ENCODE peak calls at places on chromosomes 3 and 15, in ten cellular contexts. One of them, this sample, is unnamed.

GRCh38 chr3:72810063-72810462 is 38.2 kb downstream of the SHQ1 start:
- DNase-seq in anterior cingulate cortex: no peak
- DNase-seq in neuronal stem cell: no peak
- DNase-seq in activated T-cell treated with anti-CD3 and anti-CD28 coated beads, Interleukin-2, amount 50 U/mL, for 24 hours: no peak
- DNase-seq in NCI-H2081: no peak
- DNase-seq in naive thymus-derived CD8-positive, alpha-beta T cell: no peak
- DNase-seq in H4: no peak
- DNase-seq in cardiac fibroblast: no peak
- DNase-seq in HFF-Myc: no peak
- DNase-seq in transverse colon: no peak
- DNase-seq in this sample: no peak

GRCh38 chr3:125357837-125358236 is 17.3 kb downstream of the ZNF148 start:
- DNase-seq in NCI-H2081: no peak
- DNase-seq in cardiac fibroblast: no peak
- DNase-seq in anterior cingulate cortex: no peak
- DNase-seq in activated T-cell treated with anti-CD3 and anti-CD28 coated beads, Interleukin-2, amount 50 U/mL, for 24 hours: no peak
- DNase-seq in transverse colon: no peak
- DNase-seq in H4: no peak
- DNase-seq in HFF-Myc: no peak
- DNase-seq in neuronal stem cell: no peak
- DNase-seq in naive thymus-derived CD8-positive, alpha-beta T cell: no peak
- DNase-seq in this sample: no peak

GRCh38 chr15:60799885-60800728 is 321.2 kb upstream of the ICE2 start:
- DNase-seq in HFF-Myc: no peak
- DNase-seq in cardiac fibroblast: no peak
- DNase-seq in neuronal stem cell: no peak
- DNase-seq in anterior cingulate cortex: no peak
- DNase-seq in H4: no peak
- DNase-seq in activated T-cell treated with anti-CD3 and anti-CD28 coated beads, Interleukin-2, amount 50 U/mL, for 24 hours: peak
- DNase-seq in transverse colon: no peak
- DNase-seq in NCI-H2081: no peak
- DNase-seq in naive thymus-derived CD8-positive, alpha-beta T cell: no peak
- DNase-seq in this sample: peak

GRCh38 chr15:38941399-38941953 is 376.9 kb upstream of the RASGRP1 start:
- DNase-seq in neuronal stem cell: no peak
- DNase-seq in HFF-Myc: no peak
- DNase-seq in NCI-H2081: peak
- DNase-seq in anterior cingulate cortex: no peak
- DNase-seq in cardiac fibroblast: no peak
- DNase-seq in naive thymus-derived CD8-positive, alpha-beta T cell: no peak
- DNase-seq in activated T-cell treated with anti-CD3 and anti-CD28 coated beads, Interleukin-2, amount 50 U/mL, for 24 hours: no peak
- DNase-seq in transverse colon: no peak
- DNase-seq in H4: peak
- DNase-seq in this sample: peak

GRCh38 chr3:113265281-113265680 is 53.9 kb downstream of the BOC start:
- DNase-seq in HFF-Myc: no peak
- DNase-seq in activated T-cell treated with anti-CD3 and anti-CD28 coated beads, Interleukin-2, amount 50 U/mL, for 24 hours: no peak
- DNase-seq in transverse colon: no peak
- DNase-seq in NCI-H2081: no peak
- DNase-seq in neuronal stem cell: no peak
- DNase-seq in naive thymus-derived CD8-positive, alpha-beta T cell: no peak
- DNase-seq in anterior cingulate cortex: peak
- DNase-seq in H4: no peak
- DNase-seq in cardiac fibroblast: no peak
- DNase-seq in this sample: no peak

GRCh38 chr15:59208850-59209249 is 2.2 kb downstream of the LDHAL6B start:
- DNase-seq in naive thymus-derived CD8-positive, alpha-beta T cell: no peak
- DNase-seq in NCI-H2081: no peak
- DNase-seq in cardiac fibroblast: no peak
- DNase-seq in neuronal stem cell: no peak
- DNase-seq in anterior cingulate cortex: no peak
- DNase-seq in H4: no peak
- DNase-seq in HFF-Myc: no peak
- DNase-seq in transverse colon: no peak
- DNase-seq in activated T-cell treated with anti-CD3 and anti-CD28 coated beads, Interleukin-2, amount 50 U/mL, for 24 hours: no peak
- DNase-seq in this sample: no peak

GRCh38 chr3:127999509-128000106 is 52.6 kb upstream of the SEC61A1 start:
- DNase-seq in NCI-H2081: no peak
- DNase-seq in H4: no peak
- DNase-seq in HFF-Myc: no peak
- DNase-seq in cardiac fibroblast: no peak
- DNase-seq in anterior cingulate cortex: peak
- DNase-seq in naive thymus-derived CD8-positive, alpha-beta T cell: no peak
- DNase-seq in neuronal stem cell: no peak
- DNase-seq in transverse colon: no peak
- DNase-seq in activated T-cell treated with anti-CD3 and anti-CD28 coated beads, Interleukin-2, amount 50 U/mL, for 24 hours: no peak
- DNase-seq in this sample: no peak

GRCh38 chr3:108488631-108489030 is 21.8 kb downstream of the MYH15 start:
- DNase-seq in anterior cingulate cortex: no peak
- DNase-seq in NCI-H2081: no peak
- DNase-seq in HFF-Myc: no peak
- DNase-seq in transverse colon: no peak
- DNase-seq in naive thymus-derived CD8-positive, alpha-beta T cell: no peak
- DNase-seq in activated T-cell treated with anti-CD3 and anti-CD28 coated beads, Interleukin-2, amount 50 U/mL, for 24 hours: no peak
- DNase-seq in H4: no peak
- DNase-seq in cardiac fibroblast: peak
- DNase-seq in neuronal stem cell: no peak
- DNase-seq in this sample: peak

GRCh38 chr3:194956697-194957396 is 271.2 kb downstream of the FAM43A start:
- DNase-seq in anterior cingulate cortex: no peak
- DNase-seq in activated T-cell treated with anti-CD3 and anti-CD28 coated beads, Interleukin-2, amount 50 U/mL, for 24 hours: no peak
- DNase-seq in naive thymus-derived CD8-positive, alpha-beta T cell: no peak
- DNase-seq in NCI-H2081: no peak
- DNase-seq in H4: no peak
- DNase-seq in HFF-Myc: no peak
- DNase-seq in cardiac fibroblast: no peak
- DNase-seq in neuronal stem cell: no peak
- DNase-seq in transverse colon: no peak
- DNase-seq in this sample: no peak

GRCh38 chr3:118089563-118089962 is 945.1 kb downstream of the IGSF11 start:
- DNase-seq in HFF-Myc: no peak
- DNase-seq in transverse colon: no peak
- DNase-seq in cardiac fibroblast: no peak
- DNase-seq in activated T-cell treated with anti-CD3 and anti-CD28 coated beads, Interleukin-2, amount 50 U/mL, for 24 hours: no peak
- DNase-seq in NCI-H2081: no peak
- DNase-seq in H4: no peak
- DNase-seq in anterior cingulate cortex: no peak
- DNase-seq in naive thymus-derived CD8-positive, alpha-beta T cell: no peak
- DNase-seq in neuronal stem cell: no peak
- DNase-seq in this sample: peak

GRCh38 chr3:115823083-115823482 is 199.8 kb downstream of the GAP43 start:
- DNase-seq in anterior cingulate cortex: no peak
- DNase-seq in H4: no peak
- DNase-seq in cardiac fibroblast: no peak
- DNase-seq in neuronal stem cell: no peak
- DNase-seq in NCI-H2081: no peak
- DNase-seq in activated T-cell treated with anti-CD3 and anti-CD28 coated beads, Interleukin-2, amount 50 U/mL, for 24 hours: no peak
- DNase-seq in naive thymus-derived CD8-positive, alpha-beta T cell: no peak
- DNase-seq in HFF-Myc: no peak
- DNase-seq in transverse colon: no peak
- DNase-seq in this sample: no peak

GRCh38 chr15:77032647-77033416 is 37.9 kb downstream of the PSTPIP1 start:
- DNase-seq in transverse colon: peak
- DNase-seq in NCI-H2081: no peak
- DNase-seq in H4: no peak
- DNase-seq in HFF-Myc: no peak
- DNase-seq in anterior cingulate cortex: no peak
- DNase-seq in neuronal stem cell: no peak
- DNase-seq in cardiac fibroblast: no peak
- DNase-seq in activated T-cell treated with anti-CD3 and anti-CD28 coated beads, Interleukin-2, amount 50 U/mL, for 24 hours: no peak
- DNase-seq in naive thymus-derived CD8-positive, alpha-beta T cell: no peak
- DNase-seq in this sample: no peak

GRCh38 chr3:139774570-139775302 is 97.0 kb upstream of the NMNAT3 start:
- DNase-seq in H4: peak
- DNase-seq in naive thymus-derived CD8-positive, alpha-beta T cell: no peak
- DNase-seq in transverse colon: no peak
- DNase-seq in NCI-H2081: peak
- DNase-seq in activated T-cell treated with anti-CD3 and anti-CD28 coated beads, Interleukin-2, amount 50 U/mL, for 24 hours: no peak
- DNase-seq in HFF-Myc: no peak
- DNase-seq in neuronal stem cell: peak
- DNase-seq in anterior cingulate cortex: peak
- DNase-seq in cardiac fibroblast: peak
- DNase-seq in this sample: no peak

GRCh38 chr15:29668120-29668602 is 154.1 kb downstream of the TJP1 start:
- DNase-seq in neuronal stem cell: peak
- DNase-seq in H4: peak
- DNase-seq in anterior cingulate cortex: peak
- DNase-seq in NCI-H2081: peak
- DNase-seq in activated T-cell treated with anti-CD3 and anti-CD28 coated beads, Interleukin-2, amount 50 U/mL, for 24 hours: no peak
- DNase-seq in cardiac fibroblast: peak
- DNase-seq in HFF-Myc: peak
- DNase-seq in transverse colon: peak
- DNase-seq in naive thymus-derived CD8-positive, alpha-beta T cell: no peak
- DNase-seq in this sample: peak

GRCh38 chr3:30620402-30621360 is 14.3 kb downstream of the TGFBR2 start:
- DNase-seq in anterior cingulate cortex: no peak
- DNase-seq in transverse colon: no peak
- DNase-seq in HFF-Myc: no peak
- DNase-seq in H4: no peak
- DNase-seq in cardiac fibroblast: no peak
- DNase-seq in NCI-H2081: no peak
- DNase-seq in activated T-cell treated with anti-CD3 and anti-CD28 coated beads, Interleukin-2, amount 50 U/mL, for 24 hours: peak
- DNase-seq in naive thymus-derived CD8-positive, alpha-beta T cell: no peak
- DNase-seq in neuronal stem cell: no peak
- DNase-seq in this sample: no peak

GRCh38 chr3:187130346-187131066 is 8.8 kb downstream of the RPL39L start:
- DNase-seq in anterior cingulate cortex: no peak
- DNase-seq in NCI-H2081: no peak
- DNase-seq in transverse colon: no peak
- DNase-seq in cardiac fibroblast: peak
- DNase-seq in naive thymus-derived CD8-positive, alpha-beta T cell: peak
- DNase-seq in neuronal stem cell: no peak
- DNase-seq in HFF-Myc: peak
- DNase-seq in activated T-cell treated with anti-CD3 and anti-CD28 coated beads, Interleukin-2, amount 50 U/mL, for 24 hours: peak
- DNase-seq in H4: peak
- DNase-seq in this sample: peak

GRCh38 chr15:81785679-81786078 is 260.1 kb downstream of the MEX3B start:
- DNase-seq in anterior cingulate cortex: no peak
- DNase-seq in transverse colon: no peak
- DNase-seq in naive thymus-derived CD8-positive, alpha-beta T cell: no peak
- DNase-seq in activated T-cell treated with anti-CD3 and anti-CD28 coated beads, Interleukin-2, amount 50 U/mL, for 24 hours: no peak
- DNase-seq in NCI-H2081: no peak
- DNase-seq in HFF-Myc: no peak
- DNase-seq in H4: no peak
- DNase-seq in neuronal stem cell: no peak
- DNase-seq in cardiac fibroblast: no peak
- DNase-seq in this sample: no peak

GRCh38 chr3:25686766-25687165 is 22.1 kb upstream of the TOP2B start:
- DNase-seq in HFF-Myc: no peak
- DNase-seq in cardiac fibroblast: no peak
- DNase-seq in transverse colon: no peak
- DNase-seq in H4: no peak
- DNase-seq in naive thymus-derived CD8-positive, alpha-beta T cell: no peak
- DNase-seq in NCI-H2081: no peak
- DNase-seq in anterior cingulate cortex: no peak
- DNase-seq in activated T-cell treated with anti-CD3 and anti-CD28 coated beads, Interleukin-2, amount 50 U/mL, for 24 hours: no peak
- DNase-seq in neuronal stem cell: no peak
- DNase-seq in this sample: no peak

GRCh38 chr15:70376929-70377691 is 279.4 kb upstream of the TLE3 start:
- DNase-seq in transverse colon: peak
- DNase-seq in activated T-cell treated with anti-CD3 and anti-CD28 coated beads, Interleukin-2, amount 50 U/mL, for 24 hours: peak
- DNase-seq in neuronal stem cell: no peak
- DNase-seq in anterior cingulate cortex: peak
- DNase-seq in H4: no peak
- DNase-seq in cardiac fibroblast: peak
- DNase-seq in HFF-Myc: no peak
- DNase-seq in naive thymus-derived CD8-positive, alpha-beta T cell: no peak
- DNase-seq in NCI-H2081: no peak
- DNase-seq in this sample: peak

GRCh38 chr15:38254065-38254883 is 1.6 kb downstream of the SPRED1 start:
- DNase-seq in HFF-Myc: no peak
- DNase-seq in cardiac fibroblast: peak
- DNase-seq in anterior cingulate cortex: peak
- DNase-seq in H4: peak
- DNase-seq in naive thymus-derived CD8-positive, alpha-beta T cell: no peak
- DNase-seq in NCI-H2081: peak
- DNase-seq in activated T-cell treated with anti-CD3 and anti-CD28 coated beads, Interleukin-2, amount 50 U/mL, for 24 hours: no peak
- DNase-seq in transverse colon: peak
- DNase-seq in neuronal stem cell: no peak
- DNase-seq in this sample: peak

GRCh38 chr3:160400048-160400630 is 689 bp downstream of the SMC4 start:
- DNase-seq in H4: peak
- DNase-seq in transverse colon: peak
- DNase-seq in NCI-H2081: peak
- DNase-seq in naive thymus-derived CD8-positive, alpha-beta T cell: no peak
- DNase-seq in cardiac fibroblast: peak
- DNase-seq in activated T-cell treated with anti-CD3 and anti-CD28 coated beads, Interleukin-2, amount 50 U/mL, for 24 hours: no peak
- DNase-seq in anterior cingulate cortex: peak
- DNase-seq in HFF-Myc: no peak
- DNase-seq in neuronal stem cell: no peak
- DNase-seq in this sample: peak

GRCh38 chr15:100601158-100601557 is 826 bp downstream of the LINS1 start:
- DNase-seq in HFF-Myc: no peak
- DNase-seq in H4: no peak
- DNase-seq in activated T-cell treated with anti-CD3 and anti-CD28 coated beads, Interleukin-2, amount 50 U/mL, for 24 hours: peak
- DNase-seq in anterior cingulate cortex: no peak
- DNase-seq in transverse colon: no peak
- DNase-seq in naive thymus-derived CD8-positive, alpha-beta T cell: peak
- DNase-seq in NCI-H2081: peak
- DNase-seq in neuronal stem cell: no peak
- DNase-seq in cardiac fibroblast: peak
- DNase-seq in this sample: no peak

GRCh38 chr3:126360714-126361060 is 3.5 kb upstream of the KLF15 start:
- DNase-seq in activated T-cell treated with anti-CD3 and anti-CD28 coated beads, Interleukin-2, amount 50 U/mL, for 24 hours: no peak
- DNase-seq in transverse colon: peak
- DNase-seq in H4: no peak
- DNase-seq in NCI-H2081: no peak
- DNase-seq in HFF-Myc: no peak
- DNase-seq in cardiac fibroblast: no peak
- DNase-seq in neuronal stem cell: no peak
- DNase-seq in anterior cingulate cortex: no peak
- DNase-seq in naive thymus-derived CD8-positive, alpha-beta T cell: no peak
- DNase-seq in this sample: no peak

GRCh38 chr3:72745146-72745976 is 102.9 kb downstream of the SHQ1 start:
- DNase-seq in activated T-cell treated with anti-CD3 and anti-CD28 coated beads, Interleukin-2, amount 50 U/mL, for 24 hours: no peak
- DNase-seq in H4: no peak
- DNase-seq in NCI-H2081: peak
- DNase-seq in transverse colon: peak
- DNase-seq in cardiac fibroblast: no peak
- DNase-seq in HFF-Myc: no peak
- DNase-seq in naive thymus-derived CD8-positive, alpha-beta T cell: no peak
- DNase-seq in anterior cingulate cortex: no peak
- DNase-seq in neuronal stem cell: no peak
- DNase-seq in this sample: no peak

GRCh38 chr3:17584066-17584465 is 158.4 kb downstream of the TBC1D5 start:
- DNase-seq in NCI-H2081: no peak
- DNase-seq in anterior cingulate cortex: no peak
- DNase-seq in naive thymus-derived CD8-positive, alpha-beta T cell: no peak
- DNase-seq in H4: no peak
- DNase-seq in transverse colon: no peak
- DNase-seq in activated T-cell treated with anti-CD3 and anti-CD28 coated beads, Interleukin-2, amount 50 U/mL, for 24 hours: no peak
- DNase-seq in cardiac fibroblast: no peak
- DNase-seq in HFF-Myc: no peak
- DNase-seq in neuronal stem cell: no peak
- DNase-seq in this sample: no peak

GRCh38 chr3:86785381-86785780 is 205.6 kb downstream of the VGLL3 start:
- DNase-seq in transverse colon: no peak
- DNase-seq in NCI-H2081: no peak
- DNase-seq in naive thymus-derived CD8-positive, alpha-beta T cell: no peak
- DNase-seq in H4: peak
- DNase-seq in cardiac fibroblast: peak
- DNase-seq in HFF-Myc: no peak
- DNase-seq in anterior cingulate cortex: no peak
- DNase-seq in activated T-cell treated with anti-CD3 and anti-CD28 coated beads, Interleukin-2, amount 50 U/mL, for 24 hours: no peak
- DNase-seq in neuronal stem cell: no peak
- DNase-seq in this sample: peak

GRCh38 chr3:98817546-98817945 is 54.4 kb downstream of the ST3GAL6 start:
- DNase-seq in cardiac fibroblast: peak
- DNase-seq in H4: peak
- DNase-seq in naive thymus-derived CD8-positive, alpha-beta T cell: no peak
- DNase-seq in anterior cingulate cortex: no peak
- DNase-seq in HFF-Myc: peak
- DNase-seq in neuronal stem cell: peak
- DNase-seq in transverse colon: no peak
- DNase-seq in NCI-H2081: peak
- DNase-seq in activated T-cell treated with anti-CD3 and anti-CD28 coated beads, Interleukin-2, amount 50 U/mL, for 24 hours: no peak
- DNase-seq in this sample: peak

GRCh38 chr3:177746259-177747021 is 549.2 kb upstream of the TBL1XR1 start:
- DNase-seq in transverse colon: no peak
- DNase-seq in NCI-H2081: no peak
- DNase-seq in naive thymus-derived CD8-positive, alpha-beta T cell: no peak
- DNase-seq in H4: peak
- DNase-seq in cardiac fibroblast: peak
- DNase-seq in activated T-cell treated with anti-CD3 and anti-CD28 coated beads, Interleukin-2, amount 50 U/mL, for 24 hours: no peak
- DNase-seq in HFF-Myc: no peak
- DNase-seq in neuronal stem cell: no peak
- DNase-seq in anterior cingulate cortex: no peak
- DNase-seq in this sample: peak

This sample was measured in fibroblast of lung.